ENCODE peak calls at places on chromosomes 3 and 15, in nine cellular contexts. R, H, S, E, T, N, D, W and X are unnamed samples.

GRCh38 chr3:100040446-100040845 is 73.9 kb downstream of the FILIP1L start:
- DNase-seq in R (no peak), H (no peak), S (no peak), E (no peak), T (no peak), N (no peak), D (no peak), W (peak), X (peak)

GRCh38 chr3:36219398-36219797 is 160.9 kb upstream of the STAC start:
- DNase-seq in R (no peak), H (no peak), S (no peak), E (no peak), T (no peak), N (no peak), D (no peak), W (peak), X (no peak)

GRCh38 chr3:151955356-151955755 is 81.9 kb downstream of the SUCNR1 start:
- DNase-seq in R (no peak), H (no peak), S (no peak), E (no peak), T (no peak), N (no peak), D (no peak), W (no peak), X (no peak)

GRCh38 chr3:71345429-71346027 is 238.0 kb downstream of the FOXP1 start:
- DNase-seq in R (no peak), H (no peak), S (no peak), E (no peak), T (no peak), N (no peak), D (no peak), W (peak), X (no peak)

GRCh38 chr3:16302082-16302631 is 37.1 kb downstream of the OXNAD1 start:
- DNase-seq in R (no peak), H (no peak), S (no peak), E (no peak), T (no peak), N (no peak), D (no peak), W (peak), X (no peak)

GRCh38 chr3:123758081-123758564 is 126.0 kb downstream of the MYLK start:
- DNase-seq in R (no peak), H (peak), S (peak), E (peak), T (no peak), N (no peak), D (no peak), W (peak), X (no peak)

GRCh38 chr3:121295453-121295852 is 250.3 kb downstream of the POLQ start:
- DNase-seq in R (no peak), H (no peak), S (peak), E (no peak), T (no peak), N (no peak), D (no peak), W (no peak), X (no peak)

GRCh38 chr15:67241132-67241855 is 13.2 kb downstream of the AAGAB start:
- DNase-seq in R (no peak), H (no peak), S (no peak), E (peak), T (no peak), N (no peak), D (no peak), W (no peak), X (no peak)

GRCh38 chr15:78437107-78437761 is 782 bp upstream of the IREB2 start:
- DNase-seq in R (no peak), H (no peak), S (peak), E (no peak), T (no peak), N (no peak), D (no peak), W (no peak), X (no peak)

GRCh38 chr3:71733319-71733718 is 8.1 kb upstream of the EIF4E3 start:
- DNase-seq in R (no peak), H (no peak), S (no peak), E (no peak), T (no peak), N (no peak), D (no peak), W (no peak), X (no peak)

GRCh38 chr3:13420817-13421755 is 964 bp upstream of the NUP210 start:
- DNase-seq in R (peak), H (no peak), S (no peak), E (peak), T (no peak), N (no peak), D (no peak), W (no peak), X (no peak)

GRCh38 chr15:90191344-90191687 is 9.8 kb upstream of the SEMA4B start:
- DNase-seq in R (no peak), H (no peak), S (no peak), E (peak), T (no peak), N (no peak), D (no peak), W (no peak), X (no peak)

GRCh38 chr3:172317984-172318383 is 130.3 kb downstream of the GHSR start:
- DNase-seq in R (no peak), H (no peak), S (no peak), E (peak), T (peak), N (no peak), D (no peak), W (peak), X (peak)

GRCh38 chr3:50474717-50475116 is 28.7 kb downstream of the CACNA2D2 start:
- DNase-seq in R (no peak), H (no peak), S (no peak), E (no peak), T (no peak), N (no peak), D (no peak), W (peak), X (peak)

GRCh38 chr3:23916886-23917815 is at the start of the genes NKIRAS1 and RPL15:
- DNase-seq in R (peak), H (peak), S (peak), E (peak), T (peak), N (peak), D (peak), W (peak), X (peak)

GRCh38 chr3:46497556-46498265 is at the start of gene RTP3:
- DNase-seq in R (no peak), H (no peak), S (no peak), E (no peak), T (no peak), N (no peak), D (no peak), W (no peak), X (no peak)

GRCh38 chr3:120741837-120742197 is 499 bp downstream of the RABL3 start:
- DNase-seq in R (no peak), H (no peak), S (peak), E (no peak), T (no peak), N (no peak), D (no peak), W (no peak), X (no peak)

GRCh38 chr3:114152519-114153151 is 26.2 kb downstream of the DRD3 start:
- DNase-seq in R (peak), H (peak), S (peak), E (peak), T (peak), N (peak), D (peak), W (peak), X (peak)

GRCh38 chr3:156010829-156011228 is 109.5 kb upstream of the KCNAB1 start:
- DNase-seq in R (no peak), H (peak), S (peak), E (peak), T (peak), N (no peak), D (peak), W (peak), X (no peak)

GRCh38 chr15:68994149-68994548 is 20.3 kb upstream of the NOX5 start:
- DNase-seq in R (no peak), H (no peak), S (no peak), E (no peak), T (no peak), N (no peak), D (no peak), W (peak), X (no peak)

GRCh38 chr15:60323322-60323721 is 74.5 kb downstream of the ANXA2 start:
- DNase-seq in R (no peak), H (no peak), S (no peak), E (no peak), T (no peak), N (no peak), D (no peak), W (no peak), X (no peak)

GRCh38 chr15:37933685-37934084 is 755 bp upstream of the TMCO5A start:
- DNase-seq in R (no peak), H (no peak), S (no peak), E (no peak), T (no peak), N (no peak), D (no peak), W (peak), X (no peak)

GRCh38 chr15:92021765-92022164 is 168.3 kb downstream of the SLCO3A1 start:
- DNase-seq in R (no peak), H (no peak), S (no peak), E (peak), T (no peak), N (no peak), D (no peak), W (no peak), X (no peak)

GRCh38 chr3:58666683-58667082 is at the start of gene FAM3D:
- DNase-seq in R (no peak), H (no peak), S (peak), E (no peak), T (no peak), N (no peak), D (no peak), W (no peak), X (no peak)

GRCh38 chr3:179035232-179035631 is 36.4 kb downstream of the ZMAT3 start:
- DNase-seq in R (no peak), H (no peak), S (no peak), E (no peak), T (no peak), N (no peak), D (no peak), W (no peak), X (no peak)

GRCh38 chr3:106745344-106746168 is 631.7 kb upstream of the CCDC54 start:
- DNase-seq in R (no peak), H (no peak), S (no peak), E (no peak), T (no peak), N (no peak), D (no peak), W (peak), X (peak)

GRCh38 chr15:66027268-66027806 is 158.0 kb downstream of the RAB11A start:
- DNase-seq in R (no peak), H (no peak), S (peak), E (peak), T (no peak), N (no peak), D (no peak), W (peak), X (no peak)

GRCh38 chr3:72520690-72521308 is 327.4 kb downstream of the SHQ1 start:
- DNase-seq in R (peak), H (no peak), S (peak), E (peak), T (no peak), N (no peak), D (no peak), W (peak), X (peak)

GRCh38 chr15:77060560-77060959 is 10.3 kb downstream of the TSPAN3 start:
- DNase-seq in R (no peak), H (no peak), S (no peak), E (no peak), T (no peak), N (no peak), D (no peak), W (peak), X (no peak)

GRCh38 chr3:129476586-129476985 is 36.6 kb downstream of the IFT122 start:
- DNase-seq in R (no peak), H (no peak), S (no peak), E (no peak), T (no peak), N (no peak), D (no peak), W (no peak), X (no peak)

GRCh38 chr15:65212097-65212496 is 824 bp upstream of the CILP start:
- DNase-seq in R (peak), H (peak), S (no peak), E (peak), T (no peak), N (no peak), D (no peak), W (no peak), X (no peak)

GRCh38 chr3:183698760-183699159 is 1.2 kb downstream of the YEATS2 start:
- DNase-seq in R (no peak), H (peak), S (no peak), E (peak), T (no peak), N (no peak), D (no peak), W (peak), X (no peak)